ENCODE peak calls at places on chromosomes 6 and 20, in five cellular contexts. J, B, R, P and L are unnamed samples.

GRCh38 chr6:34586327-34587040 is 30.4 kb upstream of the SPDEF start:
- DNase-seq in J (no peak), B (no peak), R (no peak), P (no peak), L (no peak)

GRCh38 chr20:22070546-22070945 is 365.1 kb downstream of the PAX1 start:
- DNase-seq in J (no peak), B (no peak), R (peak; percentile 29), P (no peak), L (peak; percentile 25)

GRCh38 chr6:138757131-138757530 is 16.4 kb upstream of the CCDC28A start:
- DNase-seq in J (no peak), B (no peak), R (no peak), P (no peak), L (no peak)

GRCh38 chr20:31920275-31920855 is 31.5 kb downstream of the PDRG1 start:
- DNase-seq in J (no peak), B (no peak), R (no peak), P (no peak), L (no peak)

GRCh38 chr20:63957004-63957689 is 931 bp upstream of the UCKL1 start:
- DNase-seq in J (peak; percentile 49), B (peak; percentile 79), R (peak; percentile 73), P (no peak), L (peak; percentile 69)

GRCh38 chr20:45322952-45323383 is 14.9 kb upstream of the MATN4 start:
- DNase-seq in J (peak; percentile 43), B (no peak), R (no peak), P (no peak), L (peak; percentile 63)

GRCh38 chr6:82914511-82914910 is 151.1 kb downstream of the UBE3D start:
- DNase-seq in J (no peak), B (no peak), R (no peak), P (no peak), L (no peak)

GRCh38 chr20:10637563-10637962 is 36.2 kb downstream of the JAG1 start:
- DNase-seq in J (no peak), B (no peak), R (no peak), P (no peak), L (no peak)

GRCh38 chr6:159981591-159982245 is 12.8 kb downstream of the IGF2R start:
- DNase-seq in J (peak; percentile 91), B (no peak), R (no peak), P (peak; percentile 74), L (peak; percentile 60)

GRCh38 chr20:34713194-34713943 is 9.2 kb downstream of the TP53INP2 start:
- DNase-seq in J (peak; percentile 100), B (no peak), R (no peak), P (peak; percentile 57), L (no peak)

GRCh38 chr6:159217595-159218275 is 48.5 kb downstream of the FNDC1 start:
- DNase-seq in J (peak; percentile 21), B (no peak), R (no peak), P (peak; percentile 4), L (no peak)

GRCh38 chr6:119966484-119966883 is 616.9 kb upstream of the MAN1A1 start:
- DNase-seq in J (no peak), B (no peak), R (no peak), P (no peak), L (no peak)

GRCh38 chr6:162963861-162964260 is 236.1 kb downstream of the PACRG start:
- DNase-seq in J (no peak), B (no peak), R (no peak), P (no peak), L (no peak)

GRCh38 chr6:53643481-53643965 is 22.0 kb downstream of the KLHL31 start:
- DNase-seq in J (peak; percentile 21), B (no peak), R (no peak), P (no peak), L (no peak)

GRCh38 chr6:44054635-44055559 is 72.4 kb downstream of the MRPL14 start:
- DNase-seq in J (peak; percentile 62), B (no peak), R (no peak), P (no peak), L (no peak)

GRCh38 chr6:106539931-106540330 is 89.4 kb downstream of the RTN4IP1 start:
- DNase-seq in J (no peak), B (no peak), R (no peak), P (no peak), L (no peak)

GRCh38 chr6:14048870-14049269 is 68.7 kb upstream of the CD83 start:
- DNase-seq in J (no peak), B (no peak), R (no peak), P (no peak), L (no peak)

GRCh38 chr20:24785141-24785924 is 163.7 kb upstream of the CST7 start:
- DNase-seq in J (peak; percentile 35), B (no peak), R (no peak), P (no peak), L (no peak)

GRCh38 chr20:11799131-11799800 is 118.4 kb upstream of the BTBD3 start:
- DNase-seq in J (no peak), B (no peak), R (no peak), P (no peak), L (no peak)

GRCh38 chr20:53331151-53331973 is 262.3 kb downstream of the ZNF217 start:
- DNase-seq in J (no peak), B (no peak), R (no peak), P (no peak), L (peak; percentile 18)

GRCh38 chr20:24990810-24991252 is 1.7 kb downstream of the APMAP start:
- DNase-seq in J (no peak), B (no peak), R (no peak), P (no peak), L (no peak)

GRCh38 chr6:26594730-26595632 is 1.8 kb upstream of the ABT1 start:
- DNase-seq in J (peak; percentile 86), B (peak; percentile 50), R (peak; percentile 52), P (no peak), L (no peak)

GRCh38 chr20:62951896-62952372 is 575 bp upstream of the SLC17A9 start:
- DNase-seq in J (no peak), B (peak; percentile 22), R (no peak), P (no peak), L (no peak)

GRCh38 chr6:40792183-40792582 is 205.0 kb upstream of the LRFN2 start:
- DNase-seq in J (no peak), B (no peak), R (no peak), P (no peak), L (no peak)

GRCh38 chr6:39075010-39075738 is 26.6 kb downstream of the GLP1R start:
- DNase-seq in J (no peak), B (no peak), R (no peak), P (no peak), L (no peak)

GRCh38 chr20:38723982-38724602 is at the start of gene SLC32A1:
- DNase-seq in J (no peak), B (no peak), R (no peak), P (no peak), L (no peak)

GRCh38 chr20:48823960-48824497 is 3.8 kb downstream of the PREX1 start:
- DNase-seq in J (peak; percentile 65), B (no peak), R (no peak), P (peak; percentile 76), L (no peak)

GRCh38 chr6:157089258-157089657 is 234.1 kb downstream of the TMEM242 start:
- DNase-seq in J (peak; percentile 60), B (no peak), R (no peak), P (no peak), L (no peak)

GRCh38 chr6:33860706-33861474 is 57.1 kb upstream of the MLN start:
- DNase-seq in J (peak; percentile 24), B (no peak), R (no peak), P (no peak), L (no peak)

GRCh38 chr6:18022398-18023231 is 35.2 kb upstream of the KIF13A start:
- DNase-seq in J (peak; percentile 57), B (no peak), R (no peak), P (no peak), L (no peak)

GRCh38 chr20:33515569-33516216 is 25.8 kb downstream of the CBFA2T2 start:
- DNase-seq in J (no peak), B (no peak), R (no peak), P (no peak), L (no peak)

GRCh38 chr6:1703091-1703855 is 93.6 kb downstream of the FOXC1 start:
- DNase-seq in J (no peak), B (no peak), R (no peak), P (no peak), L (no peak)

DNA sequence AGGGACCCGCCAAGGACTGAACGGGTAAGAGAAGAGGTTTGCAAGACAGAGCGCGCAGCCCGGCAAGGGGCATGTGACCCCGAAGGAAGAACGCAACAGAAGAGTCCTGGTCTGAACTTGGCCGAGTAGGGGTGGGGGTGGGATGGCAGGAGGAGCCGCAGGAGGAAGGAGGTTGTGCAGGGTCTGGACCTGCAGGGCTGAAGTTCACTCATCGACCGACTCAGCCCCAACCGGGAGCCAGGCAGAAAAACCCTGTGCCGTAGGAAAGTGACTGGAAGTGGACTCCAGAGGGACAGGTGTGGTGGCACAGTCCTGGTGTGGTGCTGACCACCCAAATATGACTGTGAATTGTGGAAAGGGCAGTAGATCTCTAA is 15.2 kb downstream of the ADISSP start:
- DNase-seq in J (no peak), B (no peak), R (no peak), P (no peak), L (no peak)
- H3K4me3 ChIP-seq in J (no peak overlapping the region), B (no peak overlapping the region), R (no peak overlapping the region), P (no peak overlapping the region), L (peak overlapping the region; percentile 46)

GRCh38 chr6:46491789-46492547 is 719 bp upstream of the RCAN2 start:
- DNase-seq in J (peak; percentile 1), B (peak; percentile 60), R (peak; percentile 50), P (no peak), L (peak; percentile 77)
- TF ChIP-seq POLR2A in J (no peak), B (no peak), R (no peak), P (no peak), L (no peak)

GRCh38 chr6:29884261-29884660 is 56.6 kb downstream of the HLA-G start:
- DNase-seq in J (no peak), B (no peak), R (no peak), P (no peak), L (no peak)
- H3K27ac ChIP-seq in J (no peak overlapping the region), B (no peak overlapping the region), R (no peak overlapping the region), P (no peak overlapping the region), L (no peak overlapping the region)

GRCh38 chr6:37515712-37516075 is 16.0 kb upstream of the CCDC167 start:
- DNase-seq in J (no peak), B (no peak), R (no peak), P (no peak), L (no peak)
- H3K4me3 ChIP-seq in J (no peak overlapping the region), B (no peak overlapping the region), R (no peak overlapping the region), P (no peak overlapping the region), L (no peak overlapping the region)

GRCh38 chr6:3068329-3069223 is at the start of gene RIPK1:
- DNase-seq in J (peak; percentile 84), B (peak; percentile 96), R (peak; percentile 94), P (peak; percentile 40), L (peak; percentile 97)
- TF ChIP-seq POLR2A in J (peak; percentile 92), B (peak; percentile 94), R (peak; percentile 85), P (peak; percentile 84), L (peak; percentile 87)

GRCh38 chr6:56435326-56435725 is 187.9 kb upstream of the COL21A1 start:
- DNase-seq in J (no peak), B (no peak), R (no peak), P (no peak), L (no peak)

GRCh38 chr6:56440551-56440981 is 193.2 kb upstream of the COL21A1 start:
- DNase-seq in J (no peak), B (no peak), R (no peak), P (no peak), L (no peak)

GRCh38 chr6:56435754-56436153 is 188.4 kb upstream of the COL21A1 start:
- DNase-seq in J (no peak), B (no peak), R (no peak), P (no peak), L (no peak)

GRCh38 chr6:56433119-56433518 is 185.7 kb upstream of the COL21A1 start:
- DNase-seq in J (no peak), B (no peak), R (no peak), P (no peak), L (no peak)

GRCh38 chr6:56437171-56437900 is 190.0 kb upstream of the COL21A1 start:
- DNase-seq in J (no peak), B (no peak), R (no peak), P (no peak), L (no peak)
- H3K27ac ChIP-seq in J (no peak overlapping the region), B (no peak overlapping the region), R (no peak overlapping the region), P (no peak overlapping the region), L (no peak overlapping the region)